ENCODE peak calls at places on chromosomes 1 and 21, in seven cellular contexts. H, O, P, T, F, L and X are unnamed samples.

GRCh38 chr1:30523055-30524020 is 200.0 kb downstream of the MATN1 start:
- DNase-seq in H (no peak), O (no peak), P (peak), T (no peak), F (peak), L (peak), X (peak)

GRCh38 chr1:11594222-11594621 is 60.0 kb downstream of the FBXO2 start:
- DNase-seq in H (no peak), O (no peak), P (no peak), T (no peak), F (peak), L (peak), X (peak)

GRCh38 chr1:156851779-156852413 is 7.0 kb downstream of the INSRR start:
- DNase-seq in H (no peak), O (peak), P (peak), T (no peak), F (no peak), L (no peak), X (no peak)

GRCh38 chr1:87024936-87025537 is 110.6 kb downstream of the HS2ST1 start:
- DNase-seq in H (no peak), O (no peak), P (no peak), T (no peak), F (peak), L (peak), X (peak)

GRCh38 chr1:24643362-24644346 is 552 bp downstream of the SRRM1 start:
- DNase-seq in H (peak), O (no peak), P (peak), T (no peak), F (no peak), L (peak), X (no peak)

GRCh38 chr1:145978477-145978859 is 14.0 kb downstream of the POLR3GL start:
- DNase-seq in H (no peak), O (no peak), P (no peak), T (no peak), F (no peak), L (no peak), X (no peak)

GRCh38 chr1:2785631-2786328 is 15.7 kb downstream of the TTC34 start:
- DNase-seq in H (no peak), O (peak), P (no peak), T (no peak), F (no peak), L (no peak), X (no peak)

GRCh38 chr1:8871965-8872399 is 6.5 kb downstream of the ENO1 start:
- DNase-seq in H (no peak), O (no peak), P (no peak), T (no peak), F (peak), L (no peak), X (no peak)

GRCh38 chr1:61210435-61211012 is 128.2 kb downstream of the NFIA start:
- DNase-seq in H (no peak), O (no peak), P (no peak), T (no peak), F (peak), L (no peak), X (no peak)
- TF ChIP-seq CTCF in H (no peak), O (no peak), P (no peak), T (no peak), F (no peak), L (peak), X (peak)

GRCh38 chr21:38761531-38761930 is 44.2 kb upstream of the ETS2 start:
- DNase-seq in H (no peak), O (no peak), P (no peak), T (no peak), F (no peak), L (no peak), X (peak)

GRCh38 chr21:38760017-38760761 is 45.5 kb upstream of the ETS2 start:
- DNase-seq in H (no peak), O (no peak), P (no peak), T (no peak), F (peak), L (no peak), X (peak)

GRCh38 chr21:38759286-38759872 is 46.4 kb upstream of the ETS2 start:
- DNase-seq in H (no peak), O (no peak), P (no peak), T (no peak), F (no peak), L (no peak), X (peak)

GRCh38 chr21:38758815-38759214 is 46.9 kb upstream of the ETS2 start:
- DNase-seq in H (no peak), O (no peak), P (no peak), T (no peak), F (no peak), L (no peak), X (peak)

GRCh38 chr21:38760762-38761155 is 45.0 kb upstream of the ETS2 start:
- DNase-seq in H (no peak), O (no peak), P (no peak), T (no peak), F (no peak), L (no peak), X (no peak)
- H3K4me3 ChIP-seq in H (no peak), O (no peak), P (no peak), T (no peak), F (no peak), L (no peak), X (no peak)

GRCh38 chr1:84019217-84019616 is 20.3 kb upstream of the TTLL7 start:
- DNase-seq in H (no peak), O (no peak), P (no peak), T (no peak), F (no peak), L (no peak), X (no peak)

GRCh38 chr1:84021822-84022221 is 22.9 kb upstream of the TTLL7 start:
- DNase-seq in H (no peak), O (no peak), P (no peak), T (no peak), F (no peak), L (no peak), X (no peak)

DNA sequence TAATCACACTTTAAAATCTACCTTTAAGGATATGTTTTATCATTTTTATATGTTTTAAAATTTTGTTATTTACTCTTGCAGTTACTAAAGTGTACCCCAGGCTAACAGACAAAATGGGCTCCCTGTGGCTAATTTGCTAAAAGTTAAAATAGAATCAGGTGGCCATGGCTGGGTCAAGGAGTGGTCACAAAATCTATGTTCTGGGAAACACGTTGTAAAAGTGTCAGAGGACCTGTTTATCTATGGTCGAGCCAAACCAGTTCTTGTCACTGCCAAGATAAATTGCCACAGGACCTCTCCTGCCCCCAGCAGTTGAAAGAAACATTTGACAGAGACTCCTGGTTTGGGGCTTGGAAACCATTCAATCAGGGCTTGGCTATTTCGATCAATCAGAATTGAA is 21.2 kb upstream of the TTLL7 start:
- DNase-seq in H (no peak), O (no peak), P (no peak), T (no peak), F (no peak), L (no peak), X (no peak)
- TF ChIP-seq CTCF in H (no peak), O (no peak), P (no peak), T (no peak), F (no peak), L (no peak), X (no peak)

DNA sequence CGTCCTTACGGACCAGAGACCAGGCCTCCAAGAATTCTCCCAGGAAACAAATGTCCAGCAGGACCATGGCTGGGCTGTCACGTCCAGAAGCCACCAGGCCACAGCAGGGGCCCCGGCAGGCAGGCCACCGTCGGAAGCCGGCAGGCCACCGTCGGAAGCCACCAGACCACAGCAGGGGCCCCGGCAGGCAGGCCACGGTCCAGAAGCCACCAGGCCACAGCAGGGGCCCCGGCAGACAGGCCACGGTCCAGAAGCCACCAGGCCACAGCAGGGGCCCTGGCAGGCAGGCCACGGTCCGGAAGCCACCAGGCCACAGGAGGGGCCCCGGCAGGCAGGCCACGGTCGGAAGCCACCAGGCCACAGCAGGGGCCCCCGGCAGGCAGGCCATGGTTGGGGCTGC is 67.0 kb upstream of the PDE9A start:
- DNase-seq in H (no peak), O (no peak), P (no peak), T (no peak), F (no peak), L (no peak), X (no peak)
- H3K4me3 ChIP-seq in H (no peak), O (no peak), P (no peak), T (no peak), F (no peak), L (no peak), X (no peak)

GRCh38 chr1:43736819-43737218 is 29.5 kb downstream of the ST3GAL3 start:
- DNase-seq in H (no peak), O (no peak), P (no peak), T (no peak), F (no peak), L (no peak), X (no peak)

GRCh38 chr1:43743206-43743605 is 35.9 kb downstream of the ST3GAL3 start:
- DNase-seq in H (no peak), O (no peak), P (no peak), T (no peak), F (no peak), L (no peak), X (no peak)

GRCh38 chr1:43747736-43748135 is 40.4 kb downstream of the ST3GAL3 start:
- DNase-seq in H (no peak), O (no peak), P (no peak), T (no peak), F (peak), L (peak), X (no peak)

DNA sequence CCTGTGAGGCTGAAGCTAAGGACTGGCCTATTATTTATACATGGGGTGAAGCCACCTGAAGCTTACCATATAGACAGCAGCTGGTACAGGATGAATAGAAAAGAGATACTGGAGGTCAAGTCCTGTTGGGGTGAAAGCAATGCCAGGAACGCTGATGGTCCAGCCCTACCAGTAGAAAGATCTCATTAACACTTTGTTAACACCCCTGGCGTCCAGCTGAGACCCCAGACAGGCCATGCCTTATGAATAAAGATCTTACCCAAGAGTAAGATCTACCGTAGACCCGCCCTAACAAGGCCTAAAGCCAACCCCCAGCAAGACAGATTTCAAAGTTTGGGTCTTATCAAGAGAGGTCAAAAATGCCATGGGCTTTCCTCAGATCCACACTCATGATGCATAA is 34.7 kb downstream of the ST3GAL3 start:
- DNase-seq in H (no peak), O (no peak), P (no peak), T (no peak), F (no peak), L (no peak), X (no peak)
- TF ChIP-seq CTCF in H (no peak), O (no peak), P (no peak), T (no peak), F (no peak), L (no peak), X (no peak)